ENCODE peak calls at places on chromosomes 4 and X, in six cellular contexts. V, D, J, O, S and M are unnamed samples.

GRCh38 chr4:184280104-184280503 is 62.4 kb upstream of the ENPP6 start:
- DNase-seq in S (no peak), V (no peak), J (no peak), O (no peak), D (no peak), M (no peak)

GRCh38 chr4:8506373-8507250 is 66.0 kb downstream of the TRMT44 start:
- DNase-seq in O (no peak), J (no peak), D (no peak), S (no peak), V (no peak), M (no peak)

GRCh38 chr4:24845132-24845531 is 49.8 kb downstream of the SOD3 start:
- DNase-seq in D (no peak), V (no peak), J (no peak), S (no peak), O (no peak), M (no peak)

GRCh38 chrX:38879631-38880220 is 78.5 kb downstream of the MID1IP1 start:
- DNase-seq in O (no peak), V (no peak), J (no peak), D (no peak), S (no peak), M (peak)

GRCh38 chr4:105474110-105474518 is 252 bp upstream of the PPA2 start:
- DNase-seq in S (peak), V (peak), O (no peak), J (no peak), D (no peak), M (no peak)

GRCh38 chr4:186027405-186027804 is 41.6 kb upstream of the TLR3 start:
- DNase-seq in V (no peak), D (no peak), J (no peak), O (no peak), S (no peak), M (no peak)

GRCh38 chr4:14856076-14856926 is 146.0 kb upstream of the CPEB2 start:
- DNase-seq in S (peak), J (peak), V (peak), D (peak), O (peak), M (peak)

GRCh38 chrX:29531336-29531735 is 684.0 kb upstream of the MAGEB2 start:
- DNase-seq in S (no peak), D (peak), V (no peak), O (no peak), J (no peak), M (no peak)

GRCh38 chrX:118240359-118240758 is 105.5 kb upstream of the WDR44 start:
- DNase-seq in O (no peak), V (no peak), S (peak), J (no peak), D (no peak), M (no peak)

GRCh38 chr4:80184053-80184790 is 13.1 kb upstream of the PRDM8 start:
- DNase-seq in J (peak), V (peak), D (no peak), O (no peak), S (peak), M (peak)

GRCh38 chr4:128468485-128468989 is 180.9 kb upstream of the PGRMC2 start:
- DNase-seq in V (no peak), S (peak), J (no peak), O (peak), D (no peak), M (no peak)

GRCh38 chr4:13445841-13446790 is 38.0 kb downstream of the RAB28 start:
- DNase-seq in D (no peak), V (no peak), O (peak), J (no peak), S (no peak), M (no peak)

GRCh38 chrX:2689773-2690666 is 1.1 kb upstream of the CD99 start:
- DNase-seq in O (no peak), D (no peak), V (no peak), J (peak), S (no peak), M (no peak)

GRCh38 chrX:47722260-47722659 is 63.3 kb upstream of the UXT start:
- DNase-seq in S (no peak), D (no peak), J (no peak), O (no peak), V (no peak), M (no peak)

GRCh38 chrX:53950130-53950733 is 94.0 kb downstream of the PHF8 start:
- DNase-seq in S (no peak), D (no peak), O (no peak), V (no peak), J (no peak), M (no peak)

GRCh38 chrX:123138473-123138872 is 45.6 kb upstream of the GRIA3 start:
- DNase-seq in V (no peak), O (no peak), S (no peak), J (no peak), D (no peak), M (no peak)

GRCh38 chr4:180116840-180117239 is 2126.4 kb upstream of the TENM3 start:
- DNase-seq in S (no peak), J (no peak), O (no peak), V (no peak), D (no peak), M (no peak)

GRCh38 chr4:10050171-10051120 is 29.1 kb upstream of the SLC2A9 start:
- DNase-seq in D (no peak), O (no peak), S (no peak), V (no peak), J (no peak), M (no peak)

DNA sequence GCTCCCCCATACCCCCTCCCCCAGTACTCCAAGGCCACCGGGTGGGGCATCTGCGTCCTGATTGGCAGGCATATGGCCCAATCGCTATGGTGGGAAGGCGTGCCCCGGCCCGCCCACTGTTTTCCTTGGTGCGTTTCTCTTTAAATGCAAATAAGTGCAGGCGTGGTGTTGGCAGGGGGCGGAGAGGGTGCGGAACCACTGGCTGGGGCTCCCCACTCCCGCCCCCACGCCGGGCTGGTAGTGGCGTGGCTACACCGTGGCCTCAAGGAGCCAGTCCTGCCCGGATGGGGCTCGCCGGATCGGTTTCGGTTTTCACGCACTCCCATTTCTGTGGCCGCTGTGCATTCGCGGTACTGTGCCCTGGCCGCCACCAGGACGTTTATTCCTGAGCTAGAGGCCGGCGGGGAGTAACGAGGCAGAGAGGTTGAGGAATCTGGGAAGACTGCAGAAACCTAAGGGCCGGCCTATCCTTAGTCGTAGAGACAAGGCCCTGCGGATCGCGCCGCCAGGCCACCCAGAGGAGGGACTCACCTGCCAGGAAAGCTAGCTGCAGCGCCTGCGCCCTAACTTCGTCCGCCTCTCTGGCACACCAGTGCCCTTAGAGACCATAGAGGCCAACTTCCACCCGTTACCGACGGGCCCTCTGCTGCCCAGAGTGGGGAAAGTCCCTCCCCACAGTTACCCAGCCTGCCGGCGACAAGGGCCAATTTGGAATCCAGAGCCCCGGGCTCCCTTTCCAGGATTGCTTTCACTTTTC is 405 bp upstream of the AMER1 start:
- DNase-seq in O (peak), V (peak), D (peak), S (peak), J (peak), M (peak)
- TF ChIP-seq POLR2A in O (peak), V (peak), D (peak), S (peak), J (peak), M (peak)

DNA sequence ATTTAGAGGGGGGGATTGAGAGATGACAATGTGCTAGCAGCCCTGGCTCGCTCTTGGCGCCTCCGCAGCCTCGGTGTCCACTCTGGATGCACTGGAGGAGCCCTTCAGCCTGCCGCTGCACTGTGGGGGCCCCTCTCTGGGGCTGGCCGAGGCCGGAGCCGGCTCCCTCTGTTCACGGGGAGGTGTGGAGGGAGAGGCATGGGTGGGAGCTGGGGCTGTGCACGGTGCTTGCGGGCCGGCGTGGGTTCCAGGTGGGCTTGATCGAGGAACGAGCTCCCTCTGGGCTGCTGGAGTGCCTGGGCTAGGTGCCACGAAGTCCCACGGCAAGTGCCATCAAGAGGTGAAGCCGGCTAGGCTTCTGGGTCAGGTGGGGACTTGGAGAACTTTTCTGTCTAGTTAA is 6.9 kb downstream of the C4orf46 start:
- DNase-seq in S (no peak), J (no peak), D (no peak), O (no peak), V (no peak), M (no peak)
- TF ChIP-seq MYC in S (no peak), J (no peak), D (no peak), O (no peak), V (no peak), M (no peak)

GRCh38 chr4:110619401-110620247 is 3.3 kb downstream of the PITX2 start:
- DNase-seq in V (no peak), J (no peak), O (no peak), S (no peak), D (no peak), M (no peak)

GRCh38 chr4:110616162-110617062 is 6.5 kb downstream of the PITX2 start:
- DNase-seq in D (no peak), V (no peak), S (no peak), O (no peak), J (no peak), M (no peak)

GRCh38 chr4:110619001-110619350 is 3.9 kb downstream of the PITX2 start:
- DNase-seq in J (no peak), D (no peak), O (no peak), S (no peak), V (no peak), M (no peak)

GRCh38 chr4:110617095-110617494 is 5.8 kb downstream of the PITX2 start:
- DNase-seq in D (no peak), J (no peak), V (no peak), O (no peak), S (no peak), M (no peak)

DNA sequence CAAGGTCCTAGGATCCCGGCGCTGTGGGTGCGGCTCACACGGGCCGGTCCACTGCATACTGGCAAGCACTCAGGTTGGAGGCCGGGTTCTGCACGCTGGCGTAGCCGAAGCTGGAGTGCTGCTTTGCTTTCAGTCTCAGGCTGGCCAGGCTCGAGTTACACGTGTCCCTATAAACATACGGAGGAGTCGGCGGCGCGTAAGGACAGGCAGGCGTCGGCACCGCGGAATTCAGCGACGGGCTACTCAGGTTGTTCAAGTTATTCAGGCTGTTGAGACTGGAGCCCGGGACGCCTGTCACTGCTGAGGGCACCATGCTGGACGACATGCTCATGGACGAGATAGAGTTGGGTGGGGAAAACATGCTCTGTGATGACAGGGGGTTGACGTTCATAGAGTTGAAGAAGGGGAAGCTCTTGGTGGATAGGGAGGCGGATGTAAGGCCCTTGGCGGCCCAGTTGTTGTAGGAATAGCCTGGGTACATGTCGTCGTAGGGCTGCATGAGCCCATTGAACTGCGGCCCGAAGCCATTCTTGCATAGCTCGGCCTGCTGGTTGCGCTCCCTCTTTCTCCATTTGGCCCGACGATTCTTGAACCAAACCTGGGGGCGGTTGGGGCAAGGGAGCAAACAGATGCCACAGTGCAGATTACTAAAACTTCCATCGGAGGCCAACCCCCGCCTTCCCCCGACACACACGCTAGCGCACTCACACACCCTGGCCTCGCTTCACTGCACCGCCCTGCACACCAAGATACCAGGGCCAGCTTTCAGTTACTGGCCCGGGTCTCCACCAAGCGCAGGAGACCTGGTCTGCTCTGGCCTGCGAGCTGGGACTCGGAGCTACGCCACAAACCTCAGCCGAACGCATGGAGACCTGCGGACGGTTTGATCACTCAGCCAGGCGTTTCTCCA is 4.5 kb downstream of the PITX2 start:
- DNase-seq in O (no peak), S (no peak), D (no peak), V (no peak), J (no peak), M (no peak)
- TF ChIP-seq POLR2A in O (no peak), S (no peak), D (no peak), V (no peak), J (no peak), M (no peak)

DNA sequence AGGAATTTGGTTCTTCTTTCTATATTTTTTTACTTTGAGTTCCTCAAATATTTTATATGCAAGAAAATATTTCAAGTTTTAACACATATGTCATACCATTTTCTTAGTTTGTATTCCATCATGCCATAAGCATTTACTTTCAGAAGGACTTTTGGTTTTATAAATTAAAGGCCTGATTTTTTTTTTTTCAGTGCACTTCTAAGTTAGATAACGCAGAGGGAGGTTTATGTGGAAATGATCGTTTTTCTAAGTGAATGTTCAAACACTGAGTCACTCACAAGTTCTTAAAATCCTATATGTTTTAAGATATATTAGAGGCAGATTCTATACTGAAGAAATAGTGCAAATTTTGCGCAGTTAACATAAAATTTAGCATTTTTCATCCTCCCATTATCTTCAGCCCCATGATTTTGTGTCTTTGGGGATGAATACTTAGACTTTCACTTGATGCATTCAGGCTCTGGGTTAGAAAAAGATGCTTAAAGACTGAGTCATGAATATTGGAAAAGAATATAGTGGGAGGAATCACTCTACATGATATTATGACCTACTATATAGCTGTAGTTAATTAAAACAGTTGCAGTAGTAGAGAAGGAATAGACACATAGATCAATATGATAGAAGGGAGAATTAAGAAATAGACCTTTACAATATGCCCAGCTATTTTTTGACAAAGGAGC is 54.9 kb downstream of the COL4A5 start:
- DNase-seq in O (no peak), V (no peak), D (no peak), J (no peak), S (no peak), M (no peak)
- TF ChIP-seq MYC in O (no peak), V (no peak), D (no peak), J (no peak), S (no peak), M (no peak)

DNA sequence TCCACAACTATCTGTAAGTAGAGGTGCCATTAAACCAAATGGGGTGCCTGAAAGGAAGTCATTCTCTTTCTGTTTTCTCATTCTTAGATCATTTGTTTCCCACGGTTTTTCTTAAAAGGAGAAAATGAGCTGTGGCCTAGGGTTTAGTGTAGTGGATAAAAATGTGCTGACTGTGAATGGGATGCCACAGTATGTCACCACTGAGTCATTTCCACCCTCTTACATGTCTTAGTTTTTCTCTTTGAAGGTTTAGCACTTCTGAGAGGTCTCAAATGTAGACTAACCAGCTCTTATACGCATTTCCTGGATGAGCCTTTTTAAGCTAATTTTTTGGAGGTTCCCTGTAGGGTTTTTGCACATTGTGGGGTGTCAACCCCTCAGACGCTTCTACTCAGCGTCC is 244.5 kb upstream of the SPANXN1 start:
- DNase-seq in J (no peak), O (no peak), D (no peak), S (no peak), V (no peak), M (no peak)
- TF ChIP-seq POLR2A in J (no peak), O (no peak), D (no peak), S (no peak), V (no peak), M (no peak)

DNA sequence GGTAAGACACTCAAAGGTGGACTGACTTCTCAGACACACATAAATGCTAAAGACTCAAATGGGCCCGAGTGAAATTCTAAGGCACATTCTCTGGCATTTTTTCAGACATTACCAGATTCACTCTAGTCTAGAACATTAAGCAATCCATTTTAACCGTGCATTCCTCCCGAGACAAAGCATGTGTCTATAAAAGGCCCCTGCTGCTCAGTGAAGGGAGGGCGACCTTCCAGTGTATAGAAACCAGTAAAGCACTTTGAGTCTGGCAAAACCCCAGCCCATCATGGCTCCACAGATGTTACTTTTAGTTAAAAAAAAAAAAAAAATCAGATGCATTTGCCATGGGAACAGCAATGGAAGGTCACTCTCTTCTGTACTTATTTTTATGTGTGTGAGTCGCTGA is 644.5 kb downstream of the ZNF674 start:
- DNase-seq in J (no peak), D (no peak), S (no peak), V (no peak), O (no peak), M (no peak)
- TF ChIP-seq MYC in J (no peak), D (no peak), S (no peak), V (no peak), O (no peak), M (no peak)

GRCh38 chr4:112145820-112146813 is 863 bp downstream of the FAM241A start:
- DNase-seq in V (peak), J (no peak), S (peak), D (peak), O (peak), M (peak)
- TF ChIP-seq POLR2A in V (no peak), J (no peak), S (no peak), D (no peak), O (peak), M (no peak)

GRCh38 chrX:33434256-33435092 is 223.1 kb upstream of the DMD start:
- DNase-seq in O (peak), D (no peak), S (peak), V (no peak), J (peak), M (peak)
- TF ChIP-seq MYC in O (no peak), D (no peak), S (no peak), V (no peak), J (no peak), M (no peak)

GRCh38 chrX:71365876-71366673 is at the start of gene TAF1:
- DNase-seq in D (peak), V (peak), J (peak), O (peak), S (peak), M (peak)

GRCh38 chrX:71364221-71364620 is 1.9 kb upstream of the TAF1 start:
- DNase-seq in V (no peak), J (no peak), O (no peak), S (no peak), D (no peak), M (no peak)

GRCh38 chrX:71366674-71367256 is 608 bp downstream of the TAF1 start:
- DNase-seq in J (no peak), O (peak), D (no peak), S (peak), V (peak), M (peak)

GRCh38 chrX:71367396-71367795 is 1.2 kb downstream of the TAF1 start:
- DNase-seq in O (peak), J (no peak), V (no peak), D (no peak), S (no peak), M (peak)

DNA sequence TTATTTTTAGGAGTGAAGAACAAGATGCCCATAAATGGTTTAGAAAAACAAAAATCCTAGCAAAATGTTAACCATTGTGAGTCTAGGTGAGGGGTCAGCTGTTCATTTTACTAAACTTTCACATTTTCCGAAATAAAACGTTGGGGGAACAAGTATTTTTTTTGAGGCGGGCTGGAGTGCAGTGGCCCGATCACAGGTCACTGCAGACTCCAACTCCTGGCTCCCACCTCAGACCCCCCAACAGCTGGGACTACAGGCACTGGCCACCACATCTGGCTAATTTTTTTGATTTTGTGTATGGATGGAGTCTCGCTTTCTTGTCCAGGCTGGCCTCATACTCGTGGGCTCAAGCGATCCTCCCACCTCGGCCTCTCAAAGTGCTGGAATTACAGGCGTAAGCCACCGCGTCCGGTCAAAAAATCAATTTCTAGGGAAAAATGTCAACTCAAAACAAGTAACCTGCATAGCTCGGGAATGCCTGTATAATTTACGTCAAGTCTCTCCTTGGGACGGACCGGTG is 741 bp upstream of the TAF1 start:
- DNase-seq in J (no peak), V (no peak), O (no peak), S (no peak), D (no peak), M (no peak)
- TF ChIP-seq POLR2A in J (no peak), V (no peak), O (peak), S (no peak), D (no peak), M (no peak)